ENCODE peak calls at places on chromosomes 2 and 18, in ten cellular contexts. Y, R, Z, J, A, S, L, X, T and E are unnamed samples.

GRCh38 chr2:120765911-120766757 is 30.5 kb downstream of the GLI2 start:
- DNase-seq in S (peak; percentile 48), A (peak; percentile 28), Z (peak; percentile 58), X (peak; percentile 92), L (peak; percentile 25), R (peak; percentile 95), J (peak; percentile 87), T (peak; percentile 92), Y (no peak), E (no peak)

GRCh38 chr2:174442546-174443510 is 44.0 kb downstream of the GPR155 start:
- DNase-seq in Z (peak; percentile 33), S (no peak), J (no peak), Y (peak; percentile 26), T (no peak), R (no peak), L (no peak), A (no peak), X (no peak), E (peak; percentile 49)

GRCh38 chr2:38146302-38146916 is 70.5 kb upstream of the CYP1B1 start:
- DNase-seq in Y (peak; percentile 37), L (no peak), R (peak; percentile 69), Z (peak; percentile 65), J (peak; percentile 57), S (peak; percentile 14), T (peak; percentile 59), X (peak; percentile 62), A (peak; percentile 65), E (peak; percentile 47)

GRCh38 chr2:162710282-162710891 is 128.2 kb downstream of the KCNH7 start:
- DNase-seq in X (no peak), Y (no peak), S (peak; percentile 52), J (no peak), A (no peak), T (no peak), Z (peak; percentile 3), R (no peak), L (no peak), E (no peak)

GRCh38 chr2:166372046-166372445 is 3.7 kb downstream of the SCN9A start:
- DNase-seq in A (no peak), Y (no peak), L (no peak), J (no peak), X (no peak), S (no peak), R (no peak), Z (peak; percentile 67), T (no peak), E (no peak)

GRCh38 chr2:240767341-240767740 is 52.7 kb downstream of the KIF1A start:
- DNase-seq in A (no peak), J (no peak), T (no peak), Y (no peak), X (no peak), Z (no peak), S (no peak), R (no peak), L (no peak), E (no peak)

GRCh38 chr18:5284808-5285207 is 10.7 kb downstream of the ZBTB14 start:
- DNase-seq in Y (no peak), L (no peak), S (no peak), A (no peak), X (no peak), Z (no peak), R (no peak), T (no peak), J (no peak), E (no peak)

GRCh38 chr18:37414816-37415215 is 150.8 kb downstream of the CELF4 start:
- DNase-seq in T (no peak), J (no peak), A (no peak), S (no peak), R (no peak), L (no peak), X (no peak), Z (no peak), Y (no peak), E (no peak)

GRCh38 chr2:113169002-113169530 is 4.7 kb upstream of the PSD4 start:
- DNase-seq in T (no peak), A (no peak), R (no peak), J (no peak), L (no peak), Z (no peak), Y (no peak), X (peak; percentile 44), S (peak; percentile 6), E (no peak)

GRCh38 chr2:113166187-113166645 is 7.6 kb upstream of the PSD4 start:
- DNase-seq in Z (no peak), J (no peak), T (no peak), L (no peak), Y (no peak), R (no peak), S (no peak), A (no peak), X (peak; percentile 27), E (no peak)

GRCh38 chr2:113164930-113165585 is 8.7 kb upstream of the PSD4 start:
- DNase-seq in R (no peak), S (no peak), Y (no peak), J (no peak), Z (no peak), L (no peak), T (no peak), A (no peak), X (peak; percentile 68), E (no peak)

GRCh38 chr2:113167962-113168340 is 5.8 kb upstream of the PSD4 start:
- DNase-seq in X (peak; percentile 50), Y (no peak), J (no peak), Z (no peak), R (no peak), T (no peak), S (no peak), A (no peak), L (no peak), E (no peak)

DNA sequence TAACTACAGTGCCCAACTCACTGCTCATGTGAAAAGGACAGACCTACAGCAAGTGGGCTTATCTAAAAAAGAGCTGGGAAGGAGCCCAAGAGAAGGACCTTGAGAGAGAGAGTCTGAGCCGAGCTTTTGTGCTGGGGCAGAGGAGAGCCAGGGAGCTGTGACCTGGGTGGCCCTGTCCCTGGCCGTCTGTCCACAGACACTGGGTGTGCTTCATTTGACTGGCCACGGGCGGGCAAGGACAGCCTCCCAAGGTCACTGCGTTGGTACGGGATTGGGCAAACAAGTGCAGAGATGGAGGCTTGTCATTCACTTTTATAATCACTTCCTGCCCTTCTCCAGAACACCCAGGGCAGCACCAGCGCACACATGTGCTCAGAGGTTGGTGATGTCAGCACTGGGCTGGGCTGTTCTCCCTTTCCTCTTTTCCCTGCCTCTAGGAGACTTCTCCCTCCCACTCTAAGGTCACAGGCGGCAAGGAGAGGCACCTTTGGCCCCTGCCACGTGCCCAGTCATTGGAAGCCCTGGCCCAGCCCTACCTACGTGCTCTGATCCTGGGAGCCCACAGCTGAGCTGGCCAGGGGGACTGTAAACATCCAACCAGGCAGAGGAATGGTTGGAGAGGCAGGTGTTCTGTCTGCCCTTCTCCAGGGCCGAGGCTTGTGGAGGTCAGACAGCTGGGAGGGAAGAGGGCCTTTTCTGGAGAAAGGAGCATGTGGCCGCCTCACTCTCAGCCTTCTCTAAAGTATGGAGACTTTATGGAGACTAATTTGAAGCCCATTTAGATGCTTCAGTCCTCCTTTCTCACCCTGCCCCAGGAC is 6.4 kb upstream of the PSD4 start:
- DNase-seq in J (no peak), S (peak; percentile 81), Y (no peak), X (peak; percentile 92), T (no peak), R (no peak), Z (no peak), A (no peak), L (no peak), E (no peak)
- TF ChIP-seq POLR2A in J (no peak), S (peak; percentile 46), Y (no peak), X (no peak), T (no peak), R (no peak), Z (no peak), A (no peak), L (no peak), E (no peak)

DNA sequence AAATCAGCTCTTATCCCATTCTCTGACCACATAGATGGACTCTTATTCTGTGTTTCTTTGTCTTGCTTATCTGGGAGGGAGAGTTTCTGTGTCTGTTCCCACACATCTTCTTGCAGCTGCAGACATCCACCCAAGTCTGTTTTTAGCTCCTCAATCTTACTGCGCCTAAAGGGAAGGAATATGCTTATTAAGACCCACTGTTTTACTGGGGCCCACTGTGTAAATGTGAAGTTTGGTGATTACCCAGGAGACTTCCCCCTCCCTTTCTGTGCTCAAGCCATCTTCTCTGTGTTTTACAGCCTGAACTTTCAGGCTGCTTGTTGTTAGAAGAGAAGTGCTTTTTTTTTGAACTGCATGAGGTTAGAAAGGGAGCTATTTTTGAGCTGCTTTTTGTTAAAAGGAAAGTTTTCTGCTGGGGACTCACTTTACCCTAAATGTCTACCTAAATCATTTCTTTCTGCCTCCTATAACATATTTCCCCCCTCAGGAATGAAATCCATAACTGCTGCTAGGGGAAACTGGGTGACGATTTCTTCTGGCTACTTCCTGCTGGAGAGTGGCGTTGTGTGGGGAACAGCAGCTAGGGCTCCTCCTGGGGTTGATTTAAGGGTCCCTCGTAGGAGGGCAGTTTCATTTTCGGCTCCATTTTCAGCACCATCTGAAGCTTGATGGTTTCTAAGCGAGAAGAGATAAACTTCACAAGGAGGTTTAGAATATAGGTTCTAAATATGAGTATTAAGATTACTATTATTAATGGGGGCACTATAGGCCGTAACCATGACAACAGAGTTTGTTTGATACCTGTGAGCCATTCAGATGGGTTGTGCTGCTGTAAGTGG is 39.5 kb upstream of the GMCL1 start:
- DNase-seq in Y (no peak), S (peak; percentile 2), X (no peak), Z (no peak), L (no peak), A (no peak), J (no peak), T (no peak), R (no peak), E (no peak)
- TF ChIP-seq POLR2A in Y (no peak), S (no peak), X (no peak), Z (no peak), L (no peak), A (no peak), J (no peak), T (no peak), R (no peak), E (no peak)

GRCh38 chr2:75646583-75647425 is at the start of gene MRPL19:
- DNase-seq in Z (peak; percentile 96), A (peak; percentile 93), J (peak; percentile 90), T (peak; percentile 79), S (peak; percentile 86), Y (peak; percentile 87), R (peak; percentile 92), L (peak; percentile 83), X (peak; percentile 94), E (peak; percentile 79)
- TF ChIP-seq POLR2A in Z (peak; percentile 79), A (peak; percentile 68), J (peak; percentile 56), T (peak; percentile 54), S (peak; percentile 72), Y (no peak), R (no peak), L (no peak), X (no peak), E (peak; percentile 59)

DNA sequence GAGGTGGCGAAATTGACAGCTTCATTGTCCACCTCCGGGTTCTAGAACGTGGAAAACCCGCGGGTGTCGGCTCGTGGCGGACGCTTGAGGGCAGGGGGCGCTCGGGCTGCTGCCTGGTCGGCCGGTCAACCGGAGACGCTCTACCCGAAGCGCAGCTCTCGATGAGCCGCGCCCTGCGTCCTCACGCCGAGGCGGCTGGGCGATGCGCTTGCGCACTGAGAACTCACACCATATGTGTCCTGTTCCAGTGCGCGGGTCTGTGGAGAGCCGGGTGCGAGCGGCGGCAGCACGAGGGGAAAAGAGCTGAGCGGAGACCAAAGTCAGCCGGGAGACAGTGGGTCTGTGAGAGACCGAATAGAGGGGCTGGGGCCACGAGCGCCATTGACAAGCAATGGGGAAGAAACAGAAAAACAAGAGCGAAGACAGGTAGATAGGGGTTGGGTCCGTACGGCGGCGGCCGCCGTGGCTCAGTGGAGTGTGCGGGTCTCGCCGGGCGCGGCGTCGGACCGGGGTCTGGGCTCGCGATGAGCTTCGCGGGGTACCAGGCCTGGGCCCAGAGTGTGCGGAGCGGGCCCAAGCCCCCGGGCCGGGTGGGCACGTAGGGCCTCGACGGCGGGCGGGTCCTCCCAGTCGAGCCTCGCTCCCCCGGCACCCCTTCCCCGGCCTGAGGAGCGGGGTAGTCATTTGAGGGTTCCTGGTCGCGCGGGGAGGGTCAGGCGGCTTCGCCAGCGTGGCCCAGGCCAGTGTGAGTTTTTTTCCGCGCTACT is at the start of gene EIF5B:
- DNase-seq in R (peak; percentile 98), A (peak; percentile 98), L (peak; percentile 84), J (peak; percentile 97), S (peak; percentile 95), Z (peak; percentile 97), Y (peak; percentile 91), T (peak; percentile 95), X (peak; percentile 98), E (peak; percentile 89)
- TF ChIP-seq POLR2A in R (peak; percentile 63), A (peak; percentile 89), L (peak; percentile 15), J (peak; percentile 59), S (peak; percentile 81), Z (peak; percentile 88), Y (peak; percentile 86), T (peak; percentile 55), X (peak; percentile 73), E (peak; percentile 89)